ENCODE peak calls at places on chromosomes 1 and 21, in nine cellular contexts. P, Z, D, L, G, R, B, H and S are unnamed samples.

GRCh38 chr1:227170361-227171166 is 147.7 kb downstream of the CDC42BPA start:
- DNase-seq in P (no peak), Z (no peak), D (no peak), L (no peak), G (no peak), R (no peak), B (no peak), H (no peak), S (no peak)

GRCh38 chr1:43565600-43566360 is 35.1 kb downstream of the PTPRF start:
- DNase-seq in P (peak; percentile 92), Z (peak; percentile 54), D (peak; percentile 84), L (peak; percentile 20), G (peak; percentile 29), R (no peak), B (peak; percentile 67), H (no peak), S (no peak)

GRCh38 chr1:152228831-152229230 is 4.8 kb upstream of the HRNR start:
- DNase-seq in P (no peak), Z (peak; percentile 18), D (no peak), L (no peak), G (no peak), R (no peak), B (no peak), H (no peak), S (peak; percentile 21)

GRCh38 chr1:154141240-154141639 is 13.6 kb downstream of the NUP210L start:
- DNase-seq in P (no peak), Z (no peak), D (no peak), L (no peak), G (no peak), R (no peak), B (no peak), H (no peak), S (no peak)

GRCh38 chr1:200240655-200241054 is 169.2 kb downstream of the ZNF281 start:
- DNase-seq in P (no peak), Z (no peak), D (no peak), L (no peak), G (peak; percentile 66), R (no peak), B (no peak), H (no peak), S (no peak)

GRCh38 chr1:175725684-175726083 is 17.7 kb downstream of the TNR start:
- DNase-seq in P (no peak), Z (peak; percentile 24), D (no peak), L (no peak), G (peak; percentile 54), R (no peak), B (no peak), H (no peak), S (no peak)

GRCh38 chr1:215566556-215567490 is at the start of gene KCTD3:
- DNase-seq in P (peak; percentile 81), Z (peak; percentile 83), D (peak; percentile 88), L (peak; percentile 28), G (peak; percentile 74), R (peak; percentile 65), B (peak; percentile 84), H (peak; percentile 59), S (peak; percentile 83)

GRCh38 chr1:118154220-118154619 is 30.8 kb downstream of the SPAG17 start:
- DNase-seq in P (no peak), Z (peak; percentile 8), D (no peak), L (no peak), G (no peak), R (no peak), B (no peak), H (no peak), S (no peak)

GRCh38 chr1:30322859-30323257 is 400.5 kb downstream of the MATN1 start:
- DNase-seq in P (no peak), Z (no peak), D (no peak), L (no peak), G (no peak), R (no peak), B (no peak), H (no peak), S (no peak)

GRCh38 chr1:159924025-159924790 is 1.1 kb downstream of the TAGLN2 start:
- DNase-seq in P (peak; percentile 99), Z (peak; percentile 95), D (peak; percentile 92), L (peak; percentile 37), G (peak; percentile 90), R (peak; percentile 87), B (peak; percentile 34), H (peak; percentile 95), S (peak; percentile 93)

GRCh38 chr1:184940694-184941093 is 33.6 kb downstream of the NIBAN1 start:
- DNase-seq in P (no peak), Z (no peak), D (no peak), L (no peak), G (no peak), R (no peak), B (no peak), H (no peak), S (no peak)

GRCh38 chr1:12485231-12486172 is 132.5 kb downstream of the DHRS3 start:
- DNase-seq in P (peak; percentile 24), Z (no peak), D (no peak), L (no peak), G (no peak), R (no peak), B (no peak), H (no peak), S (no peak)

GRCh38 chr1:37363535-37363934 is 110.8 kb upstream of the ZC3H12A start:
- DNase-seq in P (no peak), Z (no peak), D (no peak), L (no peak), G (no peak), R (no peak), B (no peak), H (no peak), S (no peak)

GRCh38 chr1:207268337-207268736 is 53.1 kb upstream of the CD55 start:
- DNase-seq in P (no peak), Z (no peak), D (no peak), L (no peak), G (no peak), R (no peak), B (no peak), H (no peak), S (no peak)

GRCh38 chr1:201320168-201320842 is 37.0 kb downstream of the PKP1 start:
- DNase-seq in P (no peak), Z (no peak), D (peak; percentile 35), L (no peak), G (no peak), R (no peak), B (no peak), H (no peak), S (no peak)

GRCh38 chr1:166165661-166166399 is 971 bp downstream of the FAM78B start:
- DNase-seq in P (peak; percentile 12), Z (no peak), D (peak; percentile 68), L (no peak), G (peak; percentile 7), R (no peak), B (peak; percentile 26), H (no peak), S (no peak)

GRCh38 chr1:76262591-76262990 is 188.0 kb downstream of the ST6GALNAC3 start:
- DNase-seq in P (no peak), Z (no peak), D (no peak), L (no peak), G (no peak), R (no peak), B (no peak), H (no peak), S (no peak)

GRCh38 chr1:232629250-232630046 is 485 bp downstream of the SIPA1L2 start:
- DNase-seq in P (peak; percentile 14), Z (peak; percentile 50), D (peak; percentile 76), L (peak; percentile 2), G (peak; percentile 46), R (no peak), B (peak; percentile 38), H (no peak), S (no peak)

GRCh38 chr21:35711661-35712060 is 348.7 kb downstream of the SETD4 start:
- DNase-seq in P (no peak), Z (no peak), D (no peak), L (no peak), G (no peak), R (no peak), B (no peak), H (no peak), S (no peak)

GRCh38 chr1:203299180-203299579 is 6.1 kb upstream of the BTG2 start:
- DNase-seq in P (no peak), Z (no peak), D (no peak), L (no peak), G (no peak), R (no peak), B (no peak), H (no peak), S (no peak)

GRCh38 chr1:179178965-179179364 is 50.5 kb downstream of the ABL2 start:
- DNase-seq in P (peak; percentile 6), Z (peak; percentile 24), D (no peak), L (no peak), G (peak; percentile 40), R (peak; percentile 29), B (no peak), H (peak; percentile 7), S (no peak)

GRCh38 chr1:235011064-235011598 is 117.5 kb downstream of the TOMM20 start:
- DNase-seq in P (no peak), Z (no peak), D (no peak), L (peak; percentile 49), G (no peak), R (no peak), B (no peak), H (no peak), S (no peak)

GRCh38 chr1:211722277-211723175 is 47.1 kb upstream of the NEK2 start:
- DNase-seq in P (no peak), Z (no peak), D (no peak), L (no peak), G (no peak), R (no peak), B (no peak), H (no peak), S (no peak)

GRCh38 chr1:72100766-72101165 is 181.6 kb downstream of the NEGR1 start:
- DNase-seq in P (no peak), Z (no peak), D (no peak), L (no peak), G (no peak), R (no peak), B (no peak), H (no peak), S (no peak)

GRCh38 chr1:209883341-209883971 is 54.6 kb upstream of the SYT14 start:
- DNase-seq in P (peak; percentile 63), Z (peak; percentile 92), D (no peak), L (no peak), G (peak; percentile 57), R (no peak), B (no peak), H (no peak), S (peak; percentile 94)

GRCh38 chr1:242886137-242886536 is 361.6 kb upstream of the PLD5 start:
- DNase-seq in P (no peak), Z (peak; percentile 63), D (no peak), L (no peak), G (no peak), R (no peak), B (no peak), H (no peak), S (peak; percentile 39)

GRCh38 chr1:233412812-233413211 is 85.3 kb downstream of the MAP3K21 start:
- DNase-seq in P (no peak), Z (no peak), D (no peak), L (no peak), G (no peak), R (no peak), B (no peak), H (no peak), S (no peak)

GRCh38 chr1:172761581-172762025 is 102.7 kb downstream of the FASLG start:
- DNase-seq in P (no peak), Z (peak; percentile 35), D (no peak), L (no peak), G (peak; percentile 66), R (peak; percentile 47), B (no peak), H (peak; percentile 14), S (peak; percentile 22)

GRCh38 chr1:224175615-224176014 is 7.4 kb upstream of the DEGS1 start:
- DNase-seq in P (peak; percentile 10), Z (peak; percentile 14), D (no peak), L (no peak), G (no peak), R (no peak), B (no peak), H (no peak), S (no peak)

GRCh38 chr1:56477164-56478111 is 101.9 kb downstream of the PLPP3 start:
- DNase-seq in P (peak; percentile 86), Z (peak; percentile 87), D (peak; percentile 77), L (no peak), G (peak; percentile 25), R (no peak), B (peak; percentile 74), H (peak; percentile 39), S (no peak)

GRCh38 chr1:52520149-52520548 is 32.7 kb downstream of the TUT4 start:
- DNase-seq in P (peak; percentile 7), Z (no peak), D (no peak), L (no peak), G (no peak), R (no peak), B (no peak), H (no peak), S (no peak)